ENCODE peak calls at places on chromosomes 7 and 10, in five cellular contexts. One of them, this sample, is unnamed.

GRCh38 chr7:7354674-7355073 is 172.3 kb downstream of the C1GALT1 start:
- DNase-seq in sciatic nerve: no peak
- DNase-seq in globus pallidus: no peak
- DNase-seq in dorsolateral prefrontal cortex: no peak
- DNase-seq in amniotic epithelial cell: no peak
- DNase-seq in this sample: no peak

GRCh38 chr10:13759167-13759566 is 172.4 kb downstream of the PRPF18 start:
- DNase-seq in sciatic nerve: no peak
- DNase-seq in globus pallidus: no peak
- DNase-seq in dorsolateral prefrontal cortex: no peak
- DNase-seq in amniotic epithelial cell: peak; percentile 55
- DNase-seq in this sample: no peak

GRCh38 chr10:61335359-61335758 is 117.8 kb downstream of the TMEM26 start:
- DNase-seq in sciatic nerve: no peak
- DNase-seq in globus pallidus: no peak
- DNase-seq in dorsolateral prefrontal cortex: no peak
- DNase-seq in amniotic epithelial cell: no peak
- DNase-seq in this sample: no peak

GRCh38 chr7:43646603-43647313 is 63.9 kb downstream of the STK17A start:
- DNase-seq in sciatic nerve: no peak
- DNase-seq in globus pallidus: peak; percentile 57
- DNase-seq in dorsolateral prefrontal cortex: peak; percentile 41
- DNase-seq in amniotic epithelial cell: no peak
- DNase-seq in this sample: no peak

GRCh38 chr10:74255214-74255613 is 104.2 kb downstream of the ADK start:
- DNase-seq in sciatic nerve: no peak
- DNase-seq in globus pallidus: no peak
- DNase-seq in dorsolateral prefrontal cortex: no peak
- DNase-seq in amniotic epithelial cell: no peak
- DNase-seq in this sample: no peak

GRCh38 chr10:25561761-25562160 is 372.3 kb upstream of the MYO3A start:
- DNase-seq in sciatic nerve: no peak
- DNase-seq in globus pallidus: no peak
- DNase-seq in dorsolateral prefrontal cortex: no peak
- DNase-seq in amniotic epithelial cell: no peak
- DNase-seq in this sample: no peak

GRCh38 chr10:97882142-97883091 is 32.8 kb downstream of the GOLGA7B start:
- DNase-seq in sciatic nerve: no peak
- DNase-seq in globus pallidus: no peak
- DNase-seq in dorsolateral prefrontal cortex: no peak
- DNase-seq in amniotic epithelial cell: peak; percentile 90
- DNase-seq in this sample: peak; percentile 94

GRCh38 chr7:82419200-82419599 is 24.4 kb downstream of the CACNA2D1 start:
- DNase-seq in sciatic nerve: no peak
- DNase-seq in globus pallidus: no peak
- DNase-seq in dorsolateral prefrontal cortex: no peak
- DNase-seq in amniotic epithelial cell: no peak
- DNase-seq in this sample: no peak

GRCh38 chr7:36986429-36987362 is 262.4 kb upstream of the AOAH start:
- DNase-seq in sciatic nerve: peak; percentile 69
- DNase-seq in globus pallidus: peak; percentile 49
- DNase-seq in dorsolateral prefrontal cortex: peak; percentile 78
- DNase-seq in amniotic epithelial cell: peak; percentile 20
- DNase-seq in this sample: no peak

GRCh38 chr10:3852147-3852904 is 67.3 kb upstream of the KLF6 start:
- DNase-seq in sciatic nerve: peak; percentile 82
- DNase-seq in globus pallidus: peak; percentile 52
- DNase-seq in dorsolateral prefrontal cortex: peak; percentile 57
- DNase-seq in amniotic epithelial cell: peak; percentile 99
- DNase-seq in this sample: no peak

This sample was measured in coronary artery.